ENCODE peak calls at places on chromosomes 4 and X, in four cellular contexts. Q is pancreas, Z is endodermal cell, E is lung. C is an unnamed sample.

GRCh38 chrX:115459883-115460564 is 101.0 kb upstream of the PLS3 start:
- DNase-seq in Q (no peak), Z (no peak), E (no peak), C (peak; percentile 7)

GRCh38 chr4:136864580-136865185 is 667.6 kb downstream of the PCDH18 start:
- DNase-seq in Q (peak; percentile 28), Z (peak; percentile 52), E (no peak), C (peak; percentile 50)

GRCh38 chrX:41720125-41720780 is 3.7 kb upstream of the GPR82 start:
- DNase-seq in Q (no peak), Z (peak; percentile 63), E (no peak), C (peak; percentile 12)

GRCh38 chr4:86640469-86640868 is 46.4 kb downstream of the PTPN13 start:
- DNase-seq in Q (no peak), Z (no peak), E (no peak), C (peak; percentile 76)

GRCh38 chr4:127995776-127996175 is 30.6 kb downstream of the ABHD18 start:
- DNase-seq in Q (no peak), Z (no peak), E (peak; percentile 56), C (peak; percentile 81)

GRCh38 chr4:145939241-145939640 is 618 bp upstream of the ZNF827 start:
- DNase-seq in Q (no peak), Z (no peak), E (no peak), C (no peak)

GRCh38 chr4:127540497-127541026 is 92.2 kb upstream of the INTU start:
- DNase-seq in Q (no peak), Z (no peak), E (no peak), C (no peak)

GRCh38 chr4:142353149-142353738 is 492.9 kb downstream of the INPP4B start:
- DNase-seq in Q (no peak), Z (no peak), E (no peak), C (peak; percentile 67)

GRCh38 chr4:168387091-168387490 is 68.5 kb upstream of the DDX60 start:
- DNase-seq in Q (no peak), Z (no peak), E (no peak), C (no peak)

GRCh38 chrX:80430826-80431501 is 10.7 kb downstream of the TENT5D start:
- DNase-seq in Q (no peak), Z (peak; percentile 54), E (no peak), C (no peak)

GRCh38 chrX:139932077-139932900 is 564 bp downstream of the ATP11C start:
- DNase-seq in Q (peak; percentile 24), Z (no peak), E (peak; percentile 29), C (no peak)

GRCh38 chr4:2074588-2074987 is 15.5 kb downstream of the NAT8L start:
- DNase-seq in Q (no peak), Z (peak; percentile 33), E (no peak), C (no peak)

GRCh38 chr4:56158483-56158882 is 209.7 kb downstream of the CEP135 start:
- DNase-seq in Q (no peak), Z (no peak), E (no peak), C (no peak)

GRCh38 chr4:169222768-169223167 is 48.0 kb downstream of the SH3RF1 start:
- DNase-seq in Q (no peak), Z (no peak), E (no peak), C (no peak)

GRCh38 chrX:111568817-111569216 is 57.4 kb downstream of the SERTM2 start:
- DNase-seq in Q (no peak), Z (no peak), E (no peak), C (no peak)

GRCh38 chrX:9184231-9184630 is 150.3 kb upstream of the FAM9B start:
- DNase-seq in Q (no peak), Z (no peak), E (no peak), C (no peak)

GRCh38 chrX:9182041-9182440 is 148.1 kb upstream of the FAM9B start:
- DNase-seq in Q (no peak), Z (no peak), E (no peak), C (peak; percentile 28)

GRCh38 chrX:9183481-9183880 is 149.6 kb upstream of the FAM9B start:
- DNase-seq in Q (no peak), Z (no peak), E (no peak), C (no peak)

DNA sequence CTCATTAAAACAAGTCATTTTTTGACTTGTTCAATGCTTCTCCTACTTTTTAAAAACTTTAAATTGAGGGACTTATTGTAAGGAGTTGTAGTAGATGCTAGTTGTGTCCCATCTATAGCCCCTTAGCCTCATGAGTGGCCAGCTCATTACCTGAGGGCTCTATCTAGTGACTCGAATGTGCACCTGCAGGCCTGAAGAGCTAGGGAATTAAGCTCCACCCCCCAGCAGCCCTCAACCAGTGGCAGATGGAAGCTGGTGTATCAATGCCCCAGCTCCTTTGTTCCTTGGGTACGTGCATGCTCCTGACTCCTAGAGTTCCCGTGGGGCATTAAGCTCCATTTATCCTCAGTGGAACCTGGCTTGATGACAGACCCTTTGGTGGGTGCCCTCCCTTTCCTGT is 146.7 kb upstream of the FAM9B start:
- DNase-seq in Q (no peak), Z (peak; percentile 59), E (no peak), C (no peak)
- TF ChIP-seq CTCF in Q (no peak), Z (peak; percentile 40), E (no peak), C (no peak)

GRCh38 chrX:18887177-18887820 is 96.6 kb downstream of the PHKA2 start:
- DNase-seq in Q (no peak), Z (peak; percentile 49), E (no peak), C (peak; percentile 25)

GRCh38 chrX:18885317-18886004 is 98.5 kb downstream of the PHKA2 start:
- DNase-seq in Q (no peak), Z (no peak), E (no peak), C (no peak)

GRCh38 chrX:18886005-18886343 is 97.9 kb downstream of the PHKA2 start:
- DNase-seq in Q (no peak), Z (no peak), E (no peak), C (no peak)

GRCh38 chrX:18887821-18888205 is 96.1 kb downstream of the PHKA2 start:
- DNase-seq in Q (no peak), Z (no peak), E (no peak), C (no peak)

DNA sequence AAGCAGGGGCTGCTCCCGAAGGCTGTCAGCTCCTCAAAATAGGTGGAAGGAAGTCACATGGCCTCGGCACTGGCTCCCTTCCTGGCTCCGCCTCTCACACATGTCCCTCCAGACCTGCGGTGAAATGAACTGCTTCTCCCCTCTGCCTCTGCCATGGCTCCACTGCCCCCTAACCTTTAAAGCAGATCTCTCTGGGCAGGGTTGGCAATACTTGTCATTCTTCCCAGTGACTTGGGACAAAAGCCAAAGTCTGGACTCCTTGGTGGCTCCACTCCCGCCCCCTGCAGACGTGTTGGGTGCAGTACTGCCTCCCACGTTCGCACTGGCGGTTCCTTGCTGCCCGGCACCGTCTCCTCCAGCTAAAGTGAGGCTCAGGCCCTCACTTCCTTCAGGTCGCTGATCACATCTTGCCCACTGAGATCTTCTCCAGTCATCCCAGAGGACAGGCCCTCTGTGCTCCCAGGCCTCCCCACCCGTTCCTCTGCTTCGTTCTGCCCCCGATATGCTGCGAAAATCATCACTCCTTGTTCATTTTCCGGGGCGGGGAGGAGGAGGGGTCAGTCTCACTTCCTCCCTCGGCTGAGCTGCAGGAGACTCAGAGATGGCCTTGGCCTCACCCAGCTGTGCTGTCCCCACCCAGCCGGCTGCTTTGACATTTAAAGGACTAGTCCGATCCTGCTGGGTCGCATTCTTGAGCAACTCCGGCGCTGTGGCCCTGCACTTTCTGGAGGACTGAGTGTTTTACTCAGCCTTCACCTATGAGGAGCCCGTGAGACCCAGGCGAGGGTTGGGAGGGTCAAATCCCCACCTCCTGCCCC is 97.4 kb downstream of the PHKA2 start:
- DNase-seq in Q (peak; percentile 70), Z (peak; percentile 83), E (peak; percentile 79), C (peak; percentile 57)
- H3K4me3 ChIP-seq in Q (peak overlapping the region; percentile 31), Z (no peak overlapping the region), E (no peak overlapping the region), C (peak overlapping the region; percentile 35)

GRCh38 chr4:3257125-3257690 is 8.2 kb downstream of the MSANTD1 start:
- DNase-seq in Q (no peak), Z (peak; percentile 45), E (no peak), C (peak; percentile 60)

GRCh38 chr4:3262208-3263052 is 13.5 kb downstream of the MSANTD1 start:
- DNase-seq in Q (peak; percentile 6), Z (no peak), E (no peak), C (no peak)

GRCh38 chr4:3263053-3263958 is 14.3 kb downstream of the MSANTD1 start:
- DNase-seq in Q (peak; percentile 2), Z (no peak), E (no peak), C (no peak)

GRCh38 chr4:3257691-3258482 is 8.9 kb downstream of the MSANTD1 start:
- DNase-seq in Q (peak; percentile 5), Z (no peak), E (no peak), C (peak; percentile 83)

GRCh38 chr4:3261411-3262207 is 12.7 kb downstream of the MSANTD1 start:
- DNase-seq in Q (peak; percentile 6), Z (no peak), E (no peak), C (no peak)
- H3K27me3 ChIP-seq in Q (no peaks in the 10 kb centered on the region), Z (no peaks in the 10 kb centered on the region), E (no peaks in the 10 kb centered on the region), C (peaks cover 6% of the 10 kb centered on the region)

DNA sequence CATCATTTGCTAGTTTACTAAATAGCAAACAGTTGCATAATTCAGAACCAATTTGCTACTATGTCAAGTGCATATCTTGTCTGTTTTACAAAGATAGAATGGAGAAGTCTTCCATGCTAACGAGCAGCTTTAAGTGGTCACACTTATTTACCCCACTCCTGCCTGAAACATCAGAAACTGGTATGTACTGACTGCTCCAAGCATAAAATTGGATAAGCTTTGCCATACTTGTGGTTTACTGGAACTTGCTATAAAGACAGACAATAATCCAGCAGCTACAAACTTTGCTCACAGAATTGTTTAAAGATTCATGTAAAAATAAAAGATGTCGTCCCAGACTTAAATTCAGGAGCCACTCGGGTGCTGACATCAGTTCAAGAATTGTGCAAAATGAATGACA is 13.3 kb upstream of the CDKL2 start:
- DNase-seq in Q (no peak), Z (no peak), E (no peak), C (no peak)
- TF ChIP-seq CTCF in Q (no peak), Z (no peak), E (no peak), C (no peak)

GRCh38 chr4:118280501-118281218 is 72.1 kb downstream of the PRSS12 start:
- DNase-seq in Q (peak; percentile 73), Z (peak; percentile 79), E (peak; percentile 68), C (peak; percentile 83)

GRCh38 chr4:118278473-118279274 is 74.1 kb downstream of the PRSS12 start:
- DNase-seq in Q (peak; percentile 99), Z (peak; percentile 99), E (peak; percentile 98), C (peak; percentile 89)

GRCh38 chr4:118281611-118282442 is 71.0 kb downstream of the PRSS12 start:
- DNase-seq in Q (peak; percentile 44), Z (peak; percentile 71), E (no peak), C (peak; percentile 59)

GRCh38 chr4:118279328-118279727 is 73.5 kb downstream of the PRSS12 start:
- DNase-seq in Q (no peak), Z (no peak), E (no peak), C (no peak)

GRCh38 chr4:118279920-118280432 is 72.8 kb downstream of the PRSS12 start:
- DNase-seq in Q (no peak), Z (no peak), E (no peak), C (no peak)
- H3K4me3 ChIP-seq in Q (peak overlapping the region; percentile 97), Z (peak overlapping the region; percentile 94), E (no peak overlapping the region), C (peak overlapping the region; percentile 87)

GRCh38 chr4:3290476-3290875 is 2.3 kb upstream of the RGS12 start:
- DNase-seq in Q (no peak), Z (no peak), E (no peak), C (no peak)
- H3K27me3 ChIP-seq in Q (no peaks in the 10 kb centered on the region), Z (peaks cover 12% of the 10 kb centered on the region), E (no peaks in the 10 kb centered on the region), C (peaks cover 9% of the 10 kb centered on the region)

C was measured in bronchial epithelial cell.